ENCODE peak calls at places on chromosomes 13 and 19, in six cellular contexts. One of them, this sample, is unnamed. For H3K4me1, H3K9me3 and H3K27me3, the result is how much of the 10 kb centered on the place peaks cover.

GRCh38 chr19:5498817-5499535 is 43.8 kb downstream of the ZNRF4 start:
- DNase-seq in neuronal stem cell: peak
- DNase-seq in left lung: no peak
- DNase-seq in CD8-positive, alpha-beta T cell: no peak
- DNase-seq in MM.1S: no peak
- DNase-seq in A673: peak
- DNase-seq in this sample: no peak

GRCh38 chr13:24119593-24120508 is 40.7 kb upstream of the SPATA13 start:
- DNase-seq in left lung: no peak
- DNase-seq in MM.1S: no peak
- DNase-seq in neuronal stem cell: no peak
- DNase-seq in A673: no peak
- DNase-seq in CD8-positive, alpha-beta T cell: no peak
- DNase-seq in this sample: no peak

GRCh38 chr13:112066624-112067004 is 335 bp upstream of the SOX1 start:
- DNase-seq in A673: peak
- DNase-seq in left lung: no peak
- DNase-seq in MM.1S: no peak
- DNase-seq in CD8-positive, alpha-beta T cell: peak
- DNase-seq in neuronal stem cell: peak
- DNase-seq in this sample: peak

GRCh38 chr19:33032218-33032781 is 32.4 kb downstream of the RHPN2 start:
- DNase-seq in left lung: no peak
- DNase-seq in CD8-positive, alpha-beta T cell: no peak
- DNase-seq in MM.1S: no peak
- DNase-seq in A673: no peak
- DNase-seq in neuronal stem cell: no peak
- DNase-seq in this sample: peak

GRCh38 chr19:16160943-16161560 is 12.3 kb downstream of the CIB3 start:
- DNase-seq in MM.1S: no peak
- DNase-seq in CD8-positive, alpha-beta T cell: no peak
- DNase-seq in A673: peak
- DNase-seq in neuronal stem cell: no peak
- DNase-seq in left lung: no peak
- DNase-seq in this sample: no peak

GRCh38 chr19:16066611-16067104 is 9.6 kb upstream of the TPM4 start:
- DNase-seq in A673: peak
- DNase-seq in MM.1S: peak
- DNase-seq in neuronal stem cell: no peak
- DNase-seq in left lung: no peak
- DNase-seq in CD8-positive, alpha-beta T cell: peak
- DNase-seq in this sample: peak

GRCh38 chr13:22214184-22214583 is 543.3 kb downstream of the FGF9 start:
- DNase-seq in left lung: no peak
- DNase-seq in A673: no peak
- DNase-seq in CD8-positive, alpha-beta T cell: no peak
- DNase-seq in MM.1S: no peak
- DNase-seq in neuronal stem cell: no peak
- DNase-seq in this sample: no peak

GRCh38 chr13:76067850-76068249 is 431.7 kb downstream of the LMO7 start:
- DNase-seq in MM.1S: no peak
- DNase-seq in left lung: no peak
- DNase-seq in neuronal stem cell: no peak
- DNase-seq in A673: no peak
- DNase-seq in CD8-positive, alpha-beta T cell: no peak
- DNase-seq in this sample: no peak

GRCh38 chr13:44498502-44498901 is 77.6 kb downstream of the TSC22D1 start:
- DNase-seq in left lung: no peak
- DNase-seq in A673: no peak
- DNase-seq in neuronal stem cell: no peak
- DNase-seq in CD8-positive, alpha-beta T cell: no peak
- DNase-seq in MM.1S: no peak
- DNase-seq in this sample: no peak

GRCh38 chr19:51441410-51442390 is 16.6 kb downstream of the SIGLEC8 start:
- DNase-seq in left lung: no peak
- DNase-seq in CD8-positive, alpha-beta T cell: peak
- DNase-seq in A673: no peak
- DNase-seq in neuronal stem cell: no peak
- DNase-seq in MM.1S: no peak
- DNase-seq in this sample: no peak

GRCh38 chr19:56125806-56126590 is 4.9 kb upstream of the ZNF787 start:
- DNase-seq in neuronal stem cell: no peak
- DNase-seq in CD8-positive, alpha-beta T cell: no peak
- DNase-seq in A673: no peak
- DNase-seq in left lung: no peak
- DNase-seq in MM.1S: no peak
- DNase-seq in this sample: no peak

GRCh38 chr13:25276748-25277147 is 10.5 kb downstream of the MTMR6 start:
- DNase-seq in neuronal stem cell: no peak
- DNase-seq in left lung: no peak
- DNase-seq in CD8-positive, alpha-beta T cell: no peak
- DNase-seq in MM.1S: no peak
- DNase-seq in A673: no peak
- DNase-seq in this sample: no peak

GRCh38 chr19:55301459-55302331 is 17.9 kb downstream of the BRSK1 start:
- DNase-seq in left lung: peak
- DNase-seq in A673: peak
- DNase-seq in MM.1S: peak
- DNase-seq in neuronal stem cell: peak
- DNase-seq in CD8-positive, alpha-beta T cell: peak
- DNase-seq in this sample: peak

GRCh38 chr13:80030491-80030890 is 310.4 kb downstream of the SPRY2 start:
- DNase-seq in A673: peak
- DNase-seq in neuronal stem cell: no peak
- DNase-seq in MM.1S: no peak
- DNase-seq in left lung: no peak
- DNase-seq in CD8-positive, alpha-beta T cell: no peak
- DNase-seq in this sample: peak

GRCh38 chr19:19637523-19638251 is 5.8 kb downstream of the GMIP start:
- DNase-seq in CD8-positive, alpha-beta T cell: no peak
- DNase-seq in MM.1S: no peak
- DNase-seq in A673: no peak
- DNase-seq in neuronal stem cell: no peak
- DNase-seq in left lung: no peak
- DNase-seq in this sample: no peak

GRCh38 chr19:3443840-3444694 is 36.3 kb downstream of the SMIM24 start:
- DNase-seq in left lung: no peak
- DNase-seq in CD8-positive, alpha-beta T cell: no peak
- DNase-seq in neuronal stem cell: peak
- DNase-seq in A673: no peak
- DNase-seq in MM.1S: no peak
- DNase-seq in this sample: no peak

GRCh38 chr13:54029226-54029625 is 1000.6 kb downstream of the OLFM4 start:
- DNase-seq in neuronal stem cell: peak
- DNase-seq in A673: peak
- DNase-seq in CD8-positive, alpha-beta T cell: no peak
- DNase-seq in MM.1S: no peak
- DNase-seq in left lung: no peak
- DNase-seq in this sample: no peak

GRCh38 chr19:2185734-2186070 is 22.0 kb downstream of the DOT1L start:
- DNase-seq in A673: no peak
- DNase-seq in neuronal stem cell: no peak
- DNase-seq in MM.1S: no peak
- DNase-seq in CD8-positive, alpha-beta T cell: no peak
- DNase-seq in left lung: no peak
- DNase-seq in this sample: no peak

GRCh38 chr19:2188708-2189385 is 25.1 kb downstream of the DOT1L start:
- DNase-seq in neuronal stem cell: no peak
- DNase-seq in CD8-positive, alpha-beta T cell: no peak
- DNase-seq in A673: no peak
- DNase-seq in MM.1S: no peak
- DNase-seq in left lung: no peak
- DNase-seq in this sample: no peak

GRCh38 chr19:2184422-2185012 is 20.8 kb downstream of the DOT1L start:
- DNase-seq in left lung: no peak
- DNase-seq in MM.1S: no peak
- DNase-seq in neuronal stem cell: no peak
- DNase-seq in A673: no peak
- DNase-seq in CD8-positive, alpha-beta T cell: no peak
- DNase-seq in this sample: no peak

GRCh38 chr19:2186071-2186846 is 22.5 kb downstream of the DOT1L start:
- DNase-seq in CD8-positive, alpha-beta T cell: no peak
- DNase-seq in A673: no peak
- DNase-seq in MM.1S: no peak
- DNase-seq in left lung: peak
- DNase-seq in neuronal stem cell: no peak
- DNase-seq in this sample: no peak

GRCh38 chr19:2187164-2187563 is 23.4 kb downstream of the DOT1L start:
- DNase-seq in A673: no peak
- DNase-seq in left lung: no peak
- DNase-seq in neuronal stem cell: no peak
- DNase-seq in MM.1S: no peak
- DNase-seq in CD8-positive, alpha-beta T cell: no peak
- DNase-seq in this sample: no peak
- H3K4me1 ChIP-seq in A673: under half
- H3K4me1 ChIP-seq in left lung: under half
- H3K4me1 ChIP-seq in neuronal stem cell: under half
- H3K4me1 ChIP-seq in MM.1S: under half
- H3K4me1 ChIP-seq in CD8-positive, alpha-beta T cell: under half
- H3K4me1 ChIP-seq in this sample: under half

GRCh38 chr19:9250630-9251029 is at the start of gene OR7E24:
- DNase-seq in CD8-positive, alpha-beta T cell: no peak
- DNase-seq in left lung: no peak
- DNase-seq in MM.1S: no peak
- DNase-seq in neuronal stem cell: no peak
- DNase-seq in A673: no peak
- DNase-seq in this sample: no peak
- H3K9me3 ChIP-seq in CD8-positive, alpha-beta T cell: under half
- H3K9me3 ChIP-seq in left lung: under half
- H3K9me3 ChIP-seq in MM.1S: under half
- H3K9me3 ChIP-seq in neuronal stem cell: under half
- H3K9me3 ChIP-seq in A673: under half
- H3K9me3 ChIP-seq in this sample: under half

GRCh38 chr19:41597600-41598041 is 21.7 kb downstream of the CEACAM21 start:
- DNase-seq in MM.1S: peak
- DNase-seq in left lung: peak
- DNase-seq in CD8-positive, alpha-beta T cell: peak
- DNase-seq in neuronal stem cell: peak
- DNase-seq in A673: peak
- DNase-seq in this sample: peak
- H3K27me3 ChIP-seq in MM.1S: under half
- H3K27me3 ChIP-seq in left lung: under half
- H3K27me3 ChIP-seq in CD8-positive, alpha-beta T cell: under half
- H3K27me3 ChIP-seq in neuronal stem cell: under half
- H3K27me3 ChIP-seq in A673: under half
- H3K27me3 ChIP-seq in this sample: under half

DNA sequence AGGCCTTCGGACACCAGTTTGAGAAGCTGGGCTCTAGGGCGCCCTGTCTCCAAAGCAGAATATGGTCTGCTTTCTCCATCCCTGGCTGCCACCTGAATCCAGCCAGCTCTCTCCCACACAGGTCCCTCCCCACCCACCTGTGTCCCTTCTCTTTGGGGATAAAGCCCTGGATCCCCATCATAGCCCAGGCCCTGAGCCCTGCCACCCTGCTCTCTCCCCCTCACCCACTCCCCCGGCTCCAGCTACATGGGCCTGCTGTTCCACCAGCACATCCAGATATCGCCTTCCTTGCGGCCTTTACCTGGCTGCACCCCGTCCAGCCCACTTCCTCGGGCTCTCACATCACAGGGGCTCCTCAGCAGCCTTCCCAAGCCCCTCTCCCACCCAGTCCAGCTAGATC is 7.8 kb downstream of the AKT2 start:
- DNase-seq in CD8-positive, alpha-beta T cell: no peak
- DNase-seq in neuronal stem cell: no peak
- DNase-seq in left lung: no peak
- DNase-seq in MM.1S: no peak
- DNase-seq in A673: no peak
- DNase-seq in this sample: no peak
- H3K4me1 ChIP-seq in CD8-positive, alpha-beta T cell: half or more
- H3K4me1 ChIP-seq in neuronal stem cell: under half
- H3K4me1 ChIP-seq in left lung: under half
- H3K4me1 ChIP-seq in MM.1S: under half
- H3K4me1 ChIP-seq in A673: under half
- H3K4me1 ChIP-seq in this sample: under half

DNA sequence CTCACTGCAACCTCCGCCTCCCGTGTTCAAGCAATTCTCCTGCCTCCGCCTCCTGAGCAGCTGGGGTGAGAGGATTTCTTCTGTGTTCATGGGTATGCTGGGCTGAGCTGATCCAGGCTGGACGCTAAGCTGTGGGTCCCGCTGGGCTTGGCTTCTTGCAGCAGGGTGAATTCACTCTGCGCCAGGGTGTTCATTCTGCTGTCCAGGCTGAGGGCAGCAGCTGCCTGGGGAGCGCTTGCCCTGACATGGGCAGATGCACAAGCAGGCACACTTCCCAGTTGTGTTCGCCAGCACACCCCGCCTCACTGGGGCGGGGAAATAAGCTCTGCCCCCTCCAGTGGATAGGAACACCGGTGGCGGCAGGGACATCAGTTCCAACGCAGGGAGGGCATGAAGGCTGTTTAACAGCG is 7.3 kb upstream of the INAFM1 start:
- DNase-seq in A673: no peak
- DNase-seq in left lung: no peak
- DNase-seq in CD8-positive, alpha-beta T cell: no peak
- DNase-seq in MM.1S: no peak
- DNase-seq in neuronal stem cell: no peak
- DNase-seq in this sample: no peak
- H3K9me3 ChIP-seq in A673: under half
- H3K9me3 ChIP-seq in left lung: under half
- H3K9me3 ChIP-seq in CD8-positive, alpha-beta T cell: under half
- H3K9me3 ChIP-seq in MM.1S: under half
- H3K9me3 ChIP-seq in neuronal stem cell: under half
- H3K9me3 ChIP-seq in this sample: under half

This sample was measured in HAP-1.